ENCODE peak calls at places on chromosomes 5 and 9, in eight cellular contexts. H is K562, O is HCT116, C is A549, R is tibial nerve, T is body of pancreas, M is gastrocnemius medialis, S is heart left ventricle. D is an unnamed sample.

GRCh38 chr5:10310073-10310779 is 2.5 kb upstream of the CMBL start:
- DNase-seq in H (peak; percentile 67), O (peak; percentile 69), C (peak; percentile 62), R (no peak), T (peak; percentile 82), M (peak; percentile 73), S (no peak), D (no peak)

GRCh38 chr5:176167800-176168199 is 70.4 kb upstream of the SIMC1 start:
- DNase-seq in H (no peak), O (no peak), C (no peak), R (no peak), T (no peak), M (no peak), S (no peak), D (no peak)

GRCh38 chr5:135350536-135350935 is 48.5 kb downstream of the MACROH2A1 start:
- DNase-seq in H (no peak), O (no peak), C (no peak), R (no peak), T (no peak), M (no peak), S (no peak), D (no peak)

GRCh38 chr5:9468070-9468388 is 77.8 kb downstream of the SEMA5A start:
- DNase-seq in H (no peak), O (no peak), C (no peak), R (no peak), T (no peak), M (no peak), S (no peak), D (peak; percentile 18)

GRCh38 chr5:67042586-67043133 is 153.9 kb downstream of the CD180 start:
- DNase-seq in H (no peak), O (no peak), C (no peak), R (no peak), T (no peak), M (no peak), S (no peak), D (no peak)

GRCh38 chr9:16985559-16986348 is 115.3 kb upstream of the BNC2 start:
- DNase-seq in H (no peak), O (no peak), C (peak; percentile 19), R (peak; percentile 14), T (no peak), M (no peak), S (peak; percentile 27), D (peak; percentile 16)

GRCh38 chr5:14824490-14824889 is 47.1 kb downstream of the ANKH start:
- DNase-seq in H (no peak), O (no peak), C (no peak), R (no peak), T (no peak), M (peak; percentile 76), S (no peak), D (no peak)

GRCh38 chr5:154076240-154076922 is 37.6 kb downstream of the MFAP3 start:
- DNase-seq in H (no peak), O (no peak), C (no peak), R (no peak), T (no peak), M (no peak), S (no peak), D (no peak)

GRCh38 chr9:115369322-115369957 is 251.5 kb upstream of the TNC start:
- DNase-seq in H (no peak), O (no peak), C (peak; percentile 44), R (no peak), T (no peak), M (no peak), S (peak; percentile 34), D (no peak)

GRCh38 chr5:95284512-95285405 is at the start of gene MCTP1:
- DNase-seq in H (peak; percentile 3), O (no peak), C (peak; percentile 21), R (no peak), T (peak; percentile 32), M (no peak), S (no peak), D (no peak)

GRCh38 chr9:112007575-112008240 is 111.1 kb downstream of the UGCG start:
- DNase-seq in H (no peak), O (peak; percentile 37), C (no peak), R (no peak), T (no peak), M (no peak), S (no peak), D (no peak)

GRCh38 chr9:113620016-113620376 is 156.5 kb downstream of the RGS3 start:
- DNase-seq in H (no peak), O (no peak), C (no peak), R (no peak), T (no peak), M (no peak), S (no peak), D (no peak)

GRCh38 chr9:113621309-113621791 is 157.8 kb downstream of the RGS3 start:
- DNase-seq in H (no peak), O (no peak), C (no peak), R (peak; percentile 59), T (peak; percentile 64), M (peak; percentile 60), S (peak; percentile 90), D (peak; percentile 72)

GRCh38 chr9:113619156-113619861 is 155.8 kb downstream of the RGS3 start:
- DNase-seq in H (no peak), O (no peak), C (no peak), R (no peak), T (no peak), M (no peak), S (no peak), D (no peak)

GRCh38 chr9:113622038-113622437 is 158.5 kb downstream of the RGS3 start:
- DNase-seq in H (no peak), O (no peak), C (no peak), R (no peak), T (no peak), M (no peak), S (no peak), D (no peak)

DNA sequence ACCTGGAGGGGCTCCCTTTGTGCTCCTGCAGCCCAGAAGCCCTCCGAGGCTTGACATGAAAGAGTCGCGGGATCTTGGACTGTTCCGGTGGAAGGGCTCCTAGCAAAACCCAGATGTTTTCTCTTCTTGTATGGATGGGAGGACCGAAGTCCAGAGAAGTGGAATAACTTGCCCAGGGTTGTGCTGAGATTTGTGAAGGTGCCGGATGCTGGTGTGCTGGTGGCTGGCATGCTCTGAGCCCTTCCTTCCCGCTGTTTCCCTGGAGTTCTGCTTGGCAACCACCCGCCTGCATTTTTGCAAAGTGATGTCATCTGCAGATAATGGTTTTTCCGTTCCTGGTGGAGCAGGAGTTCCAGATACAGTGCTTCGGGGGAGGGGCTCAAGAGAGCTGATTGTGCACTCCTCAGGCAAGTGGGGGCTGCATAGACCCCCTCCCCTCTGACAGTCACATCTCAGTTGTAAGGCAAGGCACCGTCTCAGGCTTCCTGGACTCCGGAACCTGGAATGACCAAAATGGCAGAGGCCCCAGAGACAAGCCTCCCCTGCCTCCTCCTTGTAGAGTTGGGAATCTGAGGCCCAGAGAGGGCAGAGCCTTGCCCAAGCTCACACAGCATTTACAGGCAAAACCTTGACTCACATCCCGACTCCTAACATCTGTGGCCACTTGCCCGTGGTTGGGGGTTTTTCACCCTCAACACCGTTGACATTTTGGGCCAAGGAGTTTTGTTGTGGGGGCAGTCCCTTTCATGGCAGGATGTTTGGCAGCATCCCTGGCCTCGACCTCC is 157.0 kb downstream of the RGS3 start:
- DNase-seq in H (no peak), O (peak; percentile 56), C (peak; percentile 82), R (peak; percentile 44), T (peak; percentile 88), M (peak; percentile 41), S (peak; percentile 78), D (peak; percentile 88)
- H3K4me1 ChIP-seq in H (no peaks in the 10 kb centered on the region), O (peaks cover 40% of the 10 kb centered on the region), C (peaks cover 43% of the 10 kb centered on the region), R (no peaks in the 10 kb centered on the region), T (peaks cover 46% of the 10 kb centered on the region), M (peaks cover 33% of the 10 kb centered on the region), S (peaks cover 69% of the 10 kb centered on the region), D (peaks cover 5% of the 10 kb centered on the region)

GRCh38 chr9:110256392-110257096 is at the start of gene TXN:
- DNase-seq in H (peak; percentile 97), O (peak; percentile 51), C (peak; percentile 97), R (peak; percentile 81), T (peak; percentile 92), M (peak; percentile 83), S (peak; percentile 92), D (peak; percentile 91)

GRCh38 chr9:110255417-110256141 is 728 bp downstream of the TXN start:
- DNase-seq in H (peak; percentile 78), O (no peak), C (peak; percentile 61), R (peak; percentile 38), T (peak; percentile 75), M (peak; percentile 49), S (peak; percentile 68), D (peak; percentile 49)

GRCh38 chr9:110254500-110254899 is 1.8 kb downstream of the TXN start:
- DNase-seq in H (no peak), O (no peak), C (no peak), R (no peak), T (no peak), M (no peak), S (no peak), D (no peak)

GRCh38 chr9:110256142-110256391 is 240 bp downstream of the TXN start:
- DNase-seq in H (no peak), O (no peak), C (no peak), R (no peak), T (no peak), M (no peak), S (no peak), D (no peak)

GRCh38 chr9:110255064-110255416 is 1.3 kb downstream of the TXN start:
- DNase-seq in H (no peak), O (no peak), C (no peak), R (no peak), T (no peak), M (no peak), S (no peak), D (no peak)
- H3K27ac ChIP-seq in H (peak overlapping the region; percentile 97), O (peak overlapping the region; percentile 74), C (peak overlapping the region; percentile 97), R (peak overlapping the region; percentile 97), T (peak overlapping the region; percentile 95), M (peak overlapping the region; percentile 92), S (peak overlapping the region; percentile 88), D (peak overlapping the region; percentile 90)

GRCh38 chr5:169583424-169584215 is at the start of gene SPDL1:
- DNase-seq in H (peak; percentile 97), O (peak; percentile 93), C (peak; percentile 97), R (peak; percentile 88), T (peak; percentile 96), M (peak; percentile 91), S (peak; percentile 95), D (peak; percentile 96)
- TF ChIP-seq POLR2A in H (peak; percentile 95), O (peak; percentile 92), C (peak; percentile 79), R (no peak), T (peak; percentile 14), M (peak; percentile 61), S (no peak), D (peak; percentile 90)

GRCh38 chr5:59593608-59594007 is 299.9 kb downstream of the PDE4D start:
- DNase-seq in H (no peak), O (no peak), C (peak; percentile 57), R (no peak), T (no peak), M (no peak), S (peak; percentile 27), D (no peak)

GRCh38 chr5:59587489-59588337 is 305.8 kb downstream of the PDE4D start:
- DNase-seq in H (no peak), O (no peak), C (peak; percentile 92), R (peak; percentile 14), T (peak; percentile 49), M (peak; percentile 88), S (peak; percentile 61), D (no peak)

GRCh38 chr5:59591162-59591561 is 302.4 kb downstream of the PDE4D start:
- DNase-seq in H (no peak), O (no peak), C (no peak), R (no peak), T (no peak), M (no peak), S (no peak), D (no peak)

GRCh38 chr5:59588922-59589321 is 304.6 kb downstream of the PDE4D start:
- DNase-seq in H (no peak), O (no peak), C (peak; percentile 59), R (no peak), T (no peak), M (no peak), S (no peak), D (no peak)

GRCh38 chr5:59592101-59592500 is 301.4 kb downstream of the PDE4D start:
- DNase-seq in H (no peak), O (no peak), C (no peak), R (no peak), T (no peak), M (peak; percentile 29), S (no peak), D (no peak)
- H3K4me1 ChIP-seq in H (no peaks in the 10 kb centered on the region), O (no peaks in the 10 kb centered on the region), C (peaks cover 68% of the 10 kb centered on the region), R (no peaks in the 10 kb centered on the region), T (peaks cover 4% of the 10 kb centered on the region), M (peaks cover 12% of the 10 kb centered on the region), S (peaks cover 9% of the 10 kb centered on the region), D (no peaks in the 10 kb centered on the region)